ENCODE peak calls at places on chromosome 15, in nine cellular contexts. K is GM12865, C is kidney, P is Peyer's patch, D is kidney epithelial cell, O is H9, B is heart left ventricle, V is choroid plexus epithelial cell, I is D721Med. W is an unnamed sample.

GRCh38 chr15:98599911-98600685 is 48.2 kb upstream of the IGF1R start:
- DNase-seq in C (peak), V (peak), P (peak), D (no peak), B (no peak), I (no peak), K (peak), O (no peak), W (no peak)

GRCh38 chr15:78192826-78193594 is 41.4 kb downstream of the ACSBG1 start:
- DNase-seq in P (no peak), B (no peak), V (no peak), O (no peak), D (no peak), C (no peak), I (no peak), K (no peak), W (no peak)

GRCh38 chr15:70415330-70415884 is 317.7 kb upstream of the TLE3 start:
- DNase-seq in D (no peak), V (no peak), B (no peak), K (no peak), I (no peak), C (peak), P (peak), O (no peak), W (no peak)

GRCh38 chr15:99279783-99280307 is 28.6 kb downstream of the LRRC28 start:
- DNase-seq in V (no peak), O (no peak), K (no peak), I (no peak), D (no peak), C (no peak), P (no peak), B (no peak), W (no peak)

GRCh38 chr15:69160976-69161877 is 792 bp downstream of the GLCE start:
- DNase-seq in O (peak), C (peak), K (peak), D (no peak), I (no peak), V (peak), P (peak), B (peak), W (no peak)

GRCh38 chr15:43527802-43528541 is 10.6 kb downstream of the MAP1A start:
- DNase-seq in V (no peak), C (no peak), I (no peak), D (no peak), P (no peak), B (no peak), K (no peak), O (no peak), W (no peak)

GRCh38 chr15:89192771-89193170 is 28.6 kb downstream of the RLBP1 start:
- DNase-seq in K (no peak), B (no peak), O (no peak), P (no peak), C (no peak), I (no peak), V (no peak), D (no peak), W (no peak)

GRCh38 chr15:88661041-88661765 is 22.4 kb downstream of the ISG20 start:
- DNase-seq in B (no peak), P (no peak), I (no peak), C (no peak), D (no peak), O (no peak), K (no peak), V (no peak), W (no peak)

GRCh38 chr15:47614341-47614740 is 103.0 kb upstream of the SEMA6D start:
- DNase-seq in D (no peak), I (no peak), K (no peak), C (no peak), P (no peak), B (no peak), V (no peak), O (no peak), W (no peak)

GRCh38 chr15:45641374-45641778 is 6.5 kb downstream of the SQOR start:
- DNase-seq in V (peak), C (no peak), I (no peak), B (no peak), O (no peak), P (no peak), D (peak), K (no peak), W (no peak)

GRCh38 chr15:65285291-65286068 is 1.2 kb downstream of the PARP16 start:
- DNase-seq in C (no peak), V (no peak), P (no peak), O (no peak), I (no peak), K (no peak), D (no peak), B (no peak), W (no peak)

GRCh38 chr15:88144921-88145320 is 111.6 kb downstream of the NTRK3 start:
- DNase-seq in B (no peak), D (no peak), C (no peak), V (no peak), P (no peak), K (no peak), O (no peak), I (no peak), W (no peak)

GRCh38 chr15:71480566-71480965 is 329.8 kb upstream of the NR2E3 start:
- DNase-seq in O (no peak), B (no peak), V (no peak), I (no peak), P (no peak), D (no peak), K (no peak), C (no peak), W (no peak)

GRCh38 chr15:71484080-71484479 is 326.3 kb upstream of the NR2E3 start:
- DNase-seq in C (no peak), B (no peak), D (no peak), V (no peak), I (no peak), K (no peak), O (no peak), P (no peak), W (no peak)

GRCh38 chr15:71489570-71489969 is 320.8 kb upstream of the NR2E3 start:
- DNase-seq in K (no peak), D (no peak), V (no peak), C (no peak), I (no peak), P (no peak), O (no peak), B (no peak), W (no peak)

GRCh38 chr15:71485094-71485693 is 325.2 kb upstream of the NR2E3 start:
- DNase-seq in D (no peak), K (peak), V (no peak), C (no peak), I (no peak), B (no peak), O (no peak), P (no peak), W (no peak)
- TF ChIP-seq CTCF in D (peak), K (peak), V (peak), C (no peak), I (peak), B (no peak), O (peak), P (no peak), W (peak)

DNA sequence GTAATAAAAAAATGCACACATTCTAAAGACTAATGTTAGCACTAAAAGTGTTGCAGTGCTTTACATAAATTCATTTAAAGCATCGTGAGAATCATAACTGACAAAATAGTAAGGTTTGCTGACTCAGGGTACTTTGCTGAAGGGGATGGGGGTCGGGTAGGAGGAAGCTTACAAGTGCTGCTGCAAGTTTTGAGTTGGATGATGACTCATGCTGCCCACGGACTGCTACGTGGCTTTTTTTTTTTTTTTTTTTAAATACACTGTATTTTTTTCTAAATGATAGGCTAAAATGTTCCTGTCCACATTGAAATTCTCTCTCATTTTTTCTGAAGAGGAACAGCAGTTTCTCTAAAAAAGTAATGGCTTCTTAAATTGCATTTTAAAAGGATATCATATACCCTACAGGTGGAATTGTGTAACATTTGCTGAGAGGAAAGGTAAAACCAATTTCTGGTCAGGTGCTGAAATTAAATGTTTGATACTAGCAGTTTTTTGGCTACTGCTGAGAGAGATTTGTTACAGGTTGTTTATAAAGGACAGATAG is 2.2 kb downstream of the MAPK6 start:
- DNase-seq in B (no peak), P (no peak), I (no peak), O (no peak), D (peak), V (peak), K (peak), C (no peak), W (peak)
- TF ChIP-seq CTCF in B (no peak), P (no peak), I (no peak), O (peak), D (no peak), V (no peak), K (no peak), C (no peak), W (no peak)

GRCh38 chr15:74799255-74799842 is 13.3 kb upstream of the LMAN1L start:
- DNase-seq in D (no peak), O (no peak), P (no peak), B (no peak), V (no peak), K (peak), I (no peak), C (no peak), W (no peak)

GRCh38 chr15:74799843-74800558 is 12.6 kb upstream of the LMAN1L start:
- DNase-seq in C (peak), B (peak), K (peak), I (peak), D (no peak), V (peak), O (peak), P (peak), W (no peak)

GRCh38 chr15:74800559-74801094 is 12.0 kb upstream of the LMAN1L start:
- DNase-seq in I (no peak), B (no peak), K (no peak), P (no peak), C (peak), O (no peak), D (no peak), V (no peak), W (no peak)

GRCh38 chr15:74795961-74796625 is 14.2 kb downstream of the CSK start:
- DNase-seq in B (no peak), I (no peak), K (no peak), O (no peak), P (no peak), C (no peak), V (no peak), D (no peak), W (no peak)

GRCh38 chr15:74798388-74799254 is 14.0 kb upstream of the LMAN1L start:
- DNase-seq in P (peak), B (no peak), O (no peak), K (peak), I (no peak), V (no peak), C (peak), D (no peak), W (no peak)
- TF ChIP-seq CTCF in P (no peak), B (no peak), O (no peak), K (peak), I (no peak), V (no peak), C (no peak), D (no peak), W (no peak)

DNA sequence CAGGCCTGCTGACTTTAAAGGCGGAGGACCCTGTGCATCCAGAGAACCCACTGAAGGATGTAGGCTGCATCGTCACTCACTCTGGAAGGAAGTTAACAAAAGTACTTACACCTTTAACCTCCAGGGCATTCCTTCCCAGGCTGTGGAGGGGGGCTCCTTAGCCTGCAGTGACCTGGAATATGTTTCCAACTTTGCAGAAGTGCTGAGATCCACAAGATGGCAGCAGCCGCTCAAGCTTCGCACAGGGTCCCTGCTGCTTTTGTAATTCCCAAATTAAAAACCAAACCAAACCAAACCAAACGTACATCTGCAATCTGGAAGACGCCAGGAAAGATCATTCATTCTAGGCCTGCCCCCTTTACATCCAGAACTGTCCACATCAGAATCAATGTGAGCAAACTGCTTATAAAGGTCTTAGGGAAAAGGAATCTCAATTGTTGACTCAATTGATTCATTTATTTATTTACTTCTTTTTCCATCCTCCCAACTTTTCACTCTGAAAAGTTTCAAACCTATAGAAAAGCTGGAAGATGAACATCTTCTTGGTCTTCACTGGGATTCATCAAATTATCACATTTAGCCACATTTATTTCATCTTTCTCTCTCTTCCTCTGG is 70.5 kb upstream of the KLHL25 start:
- DNase-seq in I (peak), D (no peak), P (no peak), O (peak), V (peak), K (peak), C (no peak), B (no peak), W (peak)
- TF ChIP-seq CTCF in I (peak), D (peak), P (no peak), O (peak), V (peak), K (peak), C (peak), B (peak), W (peak)